ENCODE peak calls at places on chromosomes 13 and 19, in five cellular contexts. One of them, this sample, is unnamed. For H3K36me3, the result is how much of the 10 kb centered on the place peaks cover.

GRCh38 chr13:107376393-107377085 is 808.6 kb upstream of the ARGLU1 start:
- DNase-seq in MM.1S: no peak
- DNase-seq in GM23248: peak
- DNase-seq in PC-3: no peak
- DNase-seq in OCI-LY7: no peak
- DNase-seq in this sample: no peak

GRCh38 chr19:9848060-9848459 is 12.9 kb downstream of the PIN1 start:
- DNase-seq in OCI-LY7: peak
- DNase-seq in GM23248: no peak
- DNase-seq in MM.1S: peak
- DNase-seq in PC-3: peak
- DNase-seq in this sample: no peak

GRCh38 chr19:35000647-35001501 is 751 bp downstream of the GRAMD1A start:
- DNase-seq in OCI-LY7: peak
- DNase-seq in PC-3: peak
- DNase-seq in MM.1S: peak
- DNase-seq in GM23248: peak
- DNase-seq in this sample: peak

GRCh38 chr13:102373221-102373620 is 28.6 kb downstream of the FGF14 start:
- DNase-seq in OCI-LY7: no peak
- DNase-seq in PC-3: no peak
- DNase-seq in GM23248: no peak
- DNase-seq in MM.1S: no peak
- DNase-seq in this sample: no peak

GRCh38 chr13:46146898-46147297 is 35.1 kb downstream of the LCP1 start:
- DNase-seq in PC-3: no peak
- DNase-seq in OCI-LY7: no peak
- DNase-seq in MM.1S: no peak
- DNase-seq in GM23248: peak
- DNase-seq in this sample: peak

GRCh38 chr19:47663435-47663910 is 49.7 kb upstream of the EHD2 start:
- DNase-seq in MM.1S: no peak
- DNase-seq in GM23248: peak
- DNase-seq in OCI-LY7: no peak
- DNase-seq in PC-3: peak
- DNase-seq in this sample: no peak

GRCh38 chr13:21670006-21670882 is 629 bp upstream of the FGF9 start:
- DNase-seq in GM23248: peak
- DNase-seq in OCI-LY7: peak
- DNase-seq in PC-3: no peak
- DNase-seq in MM.1S: peak
- DNase-seq in this sample: peak

GRCh38 chr13:75153834-75154233 is 328.1 kb downstream of the TBC1D4 start:
- DNase-seq in GM23248: peak
- DNase-seq in OCI-LY7: no peak
- DNase-seq in MM.1S: no peak
- DNase-seq in PC-3: no peak
- DNase-seq in this sample: no peak

GRCh38 chr13:59638404-59638803 is 525.3 kb downstream of the DIAPH3 start:
- DNase-seq in PC-3: no peak
- DNase-seq in MM.1S: no peak
- DNase-seq in GM23248: no peak
- DNase-seq in OCI-LY7: no peak
- DNase-seq in this sample: no peak

GRCh38 chr13:75685239-75685697 is 49.1 kb downstream of the LMO7 start:
- DNase-seq in PC-3: peak
- DNase-seq in GM23248: peak
- DNase-seq in MM.1S: no peak
- DNase-seq in OCI-LY7: no peak
- DNase-seq in this sample: no peak

GRCh38 chr19:39514840-39515550 is at the start of gene SELENOV:
- DNase-seq in PC-3: no peak
- DNase-seq in GM23248: no peak
- DNase-seq in OCI-LY7: no peak
- DNase-seq in MM.1S: no peak
- DNase-seq in this sample: no peak

GRCh38 chr19:49565261-49565660 is 15.1 kb downstream of the NOSIP start:
- DNase-seq in PC-3: no peak
- DNase-seq in MM.1S: no peak
- DNase-seq in GM23248: no peak
- DNase-seq in OCI-LY7: no peak
- DNase-seq in this sample: peak

GRCh38 chr13:46992383-46992952 is 95.6 kb upstream of the HTR2A start:
- DNase-seq in OCI-LY7: peak
- DNase-seq in GM23248: peak
- DNase-seq in PC-3: peak
- DNase-seq in MM.1S: no peak
- DNase-seq in this sample: peak

GRCh38 chr13:110154370-110155031 is 152.5 kb downstream of the COL4A1 start:
- DNase-seq in GM23248: no peak
- DNase-seq in MM.1S: no peak
- DNase-seq in PC-3: no peak
- DNase-seq in OCI-LY7: no peak
- DNase-seq in this sample: no peak
- H3K36me3 ChIP-seq in GM23248: under half
- H3K36me3 ChIP-seq in MM.1S: under half
- H3K36me3 ChIP-seq in PC-3: under half
- H3K36me3 ChIP-seq in OCI-LY7: under half
- H3K36me3 ChIP-seq in this sample: under half

GRCh38 chr13:98174995-98175394 is 2.1 kb downstream of the RNF113B start:
- DNase-seq in MM.1S: no peak
- DNase-seq in PC-3: no peak
- DNase-seq in GM23248: peak
- DNase-seq in OCI-LY7: no peak
- DNase-seq in this sample: no peak

GRCh38 chr13:98174321-98174720 is 2.7 kb downstream of the RNF113B start:
- DNase-seq in OCI-LY7: no peak
- DNase-seq in PC-3: no peak
- DNase-seq in MM.1S: no peak
- DNase-seq in GM23248: no peak
- DNase-seq in this sample: no peak

GRCh38 chr13:98173431-98173921 is 3.6 kb downstream of the RNF113B start:
- DNase-seq in MM.1S: no peak
- DNase-seq in OCI-LY7: no peak
- DNase-seq in GM23248: peak
- DNase-seq in PC-3: peak
- DNase-seq in this sample: no peak

GRCh38 chr13:98171806-98172569 is 5.1 kb downstream of the RNF113B start:
- DNase-seq in PC-3: no peak
- DNase-seq in OCI-LY7: no peak
- DNase-seq in MM.1S: no peak
- DNase-seq in GM23248: peak
- DNase-seq in this sample: no peak

GRCh38 chr13:98172570-98173405 is 4.3 kb downstream of the RNF113B start:
- DNase-seq in MM.1S: no peak
- DNase-seq in GM23248: peak
- DNase-seq in PC-3: peak
- DNase-seq in OCI-LY7: no peak
- DNase-seq in this sample: no peak
- H3K4me2 ChIP-seq in MM.1S: no peak
- H3K4me2 ChIP-seq in GM23248: peak
- H3K4me2 ChIP-seq in PC-3: peak
- H3K4me2 ChIP-seq in OCI-LY7: no peak
- H3K4me2 ChIP-seq in this sample: no peak

GRCh38 chr13:35630551-35631275 is 154.2 kb upstream of the MAB21L1 start:
- DNase-seq in GM23248: peak
- DNase-seq in MM.1S: peak
- DNase-seq in PC-3: peak
- DNase-seq in OCI-LY7: peak
- DNase-seq in this sample: peak
- H3K36me3 ChIP-seq in GM23248: under half
- H3K36me3 ChIP-seq in MM.1S: under half
- H3K36me3 ChIP-seq in PC-3: under half
- H3K36me3 ChIP-seq in OCI-LY7: under half
- H3K36me3 ChIP-seq in this sample: under half

GRCh38 chr13:97221491-97221890 is 642 bp upstream of the MBNL2 start:
- DNase-seq in GM23248: no peak
- DNase-seq in PC-3: no peak
- DNase-seq in OCI-LY7: no peak
- DNase-seq in MM.1S: no peak
- DNase-seq in this sample: no peak
- H3K4me2 ChIP-seq in GM23248: peak
- H3K4me2 ChIP-seq in PC-3: peak
- H3K4me2 ChIP-seq in OCI-LY7: peak
- H3K4me2 ChIP-seq in MM.1S: peak
- H3K4me2 ChIP-seq in this sample: peak

GRCh38 chr19:7627166-7627565 is 2.2 kb downstream of the XAB2 start:
- DNase-seq in OCI-LY7: no peak
- DNase-seq in MM.1S: no peak
- DNase-seq in PC-3: no peak
- DNase-seq in GM23248: no peak
- DNase-seq in this sample: no peak
- H3K36me3 ChIP-seq in OCI-LY7: under half
- H3K36me3 ChIP-seq in MM.1S: under half
- H3K36me3 ChIP-seq in PC-3: under half
- H3K36me3 ChIP-seq in GM23248: under half
- H3K36me3 ChIP-seq in this sample: under half

GRCh38 chr19:38033658-38034150 is 126.7 kb downstream of the SIPA1L3 start:
- DNase-seq in PC-3: no peak
- DNase-seq in MM.1S: peak
- DNase-seq in OCI-LY7: peak
- DNase-seq in GM23248: no peak
- DNase-seq in this sample: peak
- H3K4me2 ChIP-seq in PC-3: no peak
- H3K4me2 ChIP-seq in MM.1S: peak
- H3K4me2 ChIP-seq in OCI-LY7: peak
- H3K4me2 ChIP-seq in GM23248: no peak
- H3K4me2 ChIP-seq in this sample: peak

This sample was measured in Karpas-422.